ENCODE peak calls at places on chromosomes 4 and X, in six cellular contexts. One of them, this sample, is unnamed.

GRCh38 chr4:142307857-142308256 is 538.2 kb downstream of the INPP4B start:
- DNase-seq in GM20000: no peak
- DNase-seq in NB4: no peak
- DNase-seq in tibial artery: no peak
- DNase-seq in AG04449: no peak
- DNase-seq in adrenal gland: peak
- DNase-seq in this sample: no peak

GRCh38 chrX:151183912-151184565 is 7.7 kb downstream of the GPR50 start:
- DNase-seq in GM20000: no peak
- DNase-seq in NB4: no peak
- DNase-seq in tibial artery: no peak
- DNase-seq in AG04449: no peak
- DNase-seq in adrenal gland: no peak
- DNase-seq in this sample: no peak

GRCh38 chr4:10075158-10075863 is 41.3 kb downstream of the WDR1 start:
- DNase-seq in GM20000: no peak
- DNase-seq in NB4: no peak
- DNase-seq in tibial artery: peak
- DNase-seq in AG04449: no peak
- DNase-seq in adrenal gland: no peak
- DNase-seq in this sample: no peak

GRCh38 chr4:69497886-69498395 is 2.2 kb upstream of the UGT2B4 start:
- DNase-seq in GM20000: no peak
- DNase-seq in NB4: no peak
- DNase-seq in tibial artery: no peak
- DNase-seq in AG04449: no peak
- DNase-seq in adrenal gland: no peak
- DNase-seq in this sample: no peak

GRCh38 chr4:140078366-140078765 is 75.6 kb downstream of the MAML3 start:
- DNase-seq in GM20000: no peak
- DNase-seq in NB4: no peak
- DNase-seq in tibial artery: no peak
- DNase-seq in AG04449: no peak
- DNase-seq in adrenal gland: peak
- DNase-seq in this sample: no peak

GRCh38 chr4:74635490-74636123 is 158.7 kb downstream of the BTC start:
- DNase-seq in GM20000: no peak
- DNase-seq in NB4: no peak
- DNase-seq in tibial artery: no peak
- DNase-seq in AG04449: no peak
- DNase-seq in adrenal gland: no peak
- DNase-seq in this sample: no peak

GRCh38 chr4:23242962-23243361 is 550.2 kb downstream of the GBA3 start:
- DNase-seq in GM20000: no peak
- DNase-seq in NB4: no peak
- DNase-seq in tibial artery: no peak
- DNase-seq in AG04449: no peak
- DNase-seq in adrenal gland: no peak
- DNase-seq in this sample: no peak

GRCh38 chrX:24023972-24024664 is 2.9 kb downstream of the KLHL15 start:
- DNase-seq in GM20000: no peak
- DNase-seq in NB4: peak
- DNase-seq in tibial artery: no peak
- DNase-seq in AG04449: no peak
- DNase-seq in adrenal gland: no peak
- DNase-seq in this sample: no peak

GRCh38 chr4:117691572-117692351 is 342.5 kb upstream of the NDST3 start:
- DNase-seq in GM20000: no peak
- DNase-seq in NB4: no peak
- DNase-seq in tibial artery: no peak
- DNase-seq in AG04449: no peak
- DNase-seq in adrenal gland: no peak
- DNase-seq in this sample: no peak

GRCh38 chr4:151862766-151863165 is 102.0 kb upstream of the GATB start:
- DNase-seq in GM20000: no peak
- DNase-seq in NB4: no peak
- DNase-seq in tibial artery: no peak
- DNase-seq in AG04449: no peak
- DNase-seq in adrenal gland: no peak
- DNase-seq in this sample: no peak

GRCh38 chr4:136495076-136495475 is 1037.2 kb downstream of the PCDH18 start:
- DNase-seq in GM20000: no peak
- DNase-seq in NB4: no peak
- DNase-seq in tibial artery: no peak
- DNase-seq in AG04449: no peak
- DNase-seq in adrenal gland: no peak
- DNase-seq in this sample: no peak

GRCh38 chr4:140893939-140894338 is 137.8 kb upstream of the TBC1D9 start:
- DNase-seq in GM20000: no peak
- DNase-seq in NB4: no peak
- DNase-seq in tibial artery: no peak
- DNase-seq in AG04449: no peak
- DNase-seq in adrenal gland: no peak
- DNase-seq in this sample: no peak

GRCh38 chr4:54315561-54315960 is 86.5 kb downstream of the PDGFRA start:
- DNase-seq in GM20000: peak
- DNase-seq in NB4: peak
- DNase-seq in tibial artery: no peak
- DNase-seq in AG04449: no peak
- DNase-seq in adrenal gland: no peak
- DNase-seq in this sample: peak

GRCh38 chrX:151754042-151754419 is 19.5 kb downstream of the CNGA2 start:
- DNase-seq in GM20000: no peak
- DNase-seq in NB4: no peak
- DNase-seq in tibial artery: no peak
- DNase-seq in AG04449: peak
- DNase-seq in adrenal gland: no peak
- DNase-seq in this sample: no peak

GRCh38 chr4:17111959-17112659 is 213.7 kb upstream of the LDB2 start:
- DNase-seq in GM20000: peak
- DNase-seq in NB4: peak
- DNase-seq in tibial artery: no peak
- DNase-seq in AG04449: no peak
- DNase-seq in adrenal gland: no peak
- DNase-seq in this sample: no peak

GRCh38 chr4:22238742-22239141 is 277.1 kb downstream of the ADGRA3 start:
- DNase-seq in GM20000: no peak
- DNase-seq in NB4: no peak
- DNase-seq in tibial artery: no peak
- DNase-seq in AG04449: no peak
- DNase-seq in adrenal gland: no peak
- DNase-seq in this sample: no peak

GRCh38 chr4:1462009-1462767 is 55.9 kb upstream of the NKX1-1 start:
- DNase-seq in GM20000: no peak
- DNase-seq in NB4: no peak
- DNase-seq in tibial artery: peak
- DNase-seq in AG04449: no peak
- DNase-seq in adrenal gland: no peak
- DNase-seq in this sample: no peak

GRCh38 chr4:127708985-127709384 is 21.2 kb upstream of the SLC25A31 start:
- DNase-seq in GM20000: no peak
- DNase-seq in NB4: no peak
- DNase-seq in tibial artery: no peak
- DNase-seq in AG04449: no peak
- DNase-seq in adrenal gland: peak
- DNase-seq in this sample: no peak

GRCh38 chrX:150761176-150761818 is 68.1 kb downstream of the MTMR1 start:
- DNase-seq in GM20000: no peak
- DNase-seq in NB4: no peak
- DNase-seq in tibial artery: no peak
- DNase-seq in AG04449: no peak
- DNase-seq in adrenal gland: no peak
- DNase-seq in this sample: no peak

GRCh38 chr4:127622923-127623754 is 9.6 kb upstream of the INTU start:
- DNase-seq in GM20000: peak
- DNase-seq in NB4: peak
- DNase-seq in tibial artery: no peak
- DNase-seq in AG04449: no peak
- DNase-seq in adrenal gland: peak
- DNase-seq in this sample: no peak

GRCh38 chrX:113305496-113305895 is 464.9 kb upstream of the AMOT start:
- DNase-seq in GM20000: no peak
- DNase-seq in NB4: no peak
- DNase-seq in tibial artery: no peak
- DNase-seq in AG04449: peak
- DNase-seq in adrenal gland: no peak
- DNase-seq in this sample: no peak

GRCh38 chr4:152510349-152511147 is 25.3 kb downstream of the FBXW7 start:
- DNase-seq in GM20000: peak
- DNase-seq in NB4: no peak
- DNase-seq in tibial artery: no peak
- DNase-seq in AG04449: no peak
- DNase-seq in adrenal gland: no peak
- DNase-seq in this sample: no peak

GRCh38 chr4:30536231-30536630 is 183.9 kb upstream of the PCDH7 start:
- DNase-seq in GM20000: no peak
- DNase-seq in NB4: no peak
- DNase-seq in tibial artery: no peak
- DNase-seq in AG04449: no peak
- DNase-seq in adrenal gland: no peak
- DNase-seq in this sample: no peak

GRCh38 chrX:97252111-97252510 is 368.4 kb downstream of the RPA4 start:
- DNase-seq in GM20000: no peak
- DNase-seq in NB4: no peak
- DNase-seq in tibial artery: no peak
- DNase-seq in AG04449: no peak
- DNase-seq in adrenal gland: no peak
- DNase-seq in this sample: no peak

GRCh38 chr4:10239982-10240654 is 123.5 kb upstream of the WDR1 start:
- DNase-seq in GM20000: no peak
- DNase-seq in NB4: peak
- DNase-seq in tibial artery: no peak
- DNase-seq in AG04449: no peak
- DNase-seq in adrenal gland: no peak
- DNase-seq in this sample: no peak

GRCh38 chr4:147599764-147600163 is 17.4 kb upstream of the TMEM184C start:
- DNase-seq in GM20000: no peak
- DNase-seq in NB4: no peak
- DNase-seq in tibial artery: no peak
- DNase-seq in AG04449: no peak
- DNase-seq in adrenal gland: no peak
- DNase-seq in this sample: no peak

GRCh38 chrX:151875270-151876026 is 37.2 kb upstream of the MAGEA4 start:
- DNase-seq in GM20000: no peak
- DNase-seq in NB4: no peak
- DNase-seq in tibial artery: no peak
- DNase-seq in AG04449: no peak
- DNase-seq in adrenal gland: peak
- DNase-seq in this sample: no peak

GRCh38 chr4:159487284-159487747 is 384.4 kb downstream of the RAPGEF2 start:
- DNase-seq in GM20000: peak
- DNase-seq in NB4: peak
- DNase-seq in tibial artery: no peak
- DNase-seq in AG04449: peak
- DNase-seq in adrenal gland: peak
- DNase-seq in this sample: peak

GRCh38 chr4:125750399-125750798 is 435.6 kb downstream of the FAT4 start:
- DNase-seq in GM20000: no peak
- DNase-seq in NB4: no peak
- DNase-seq in tibial artery: no peak
- DNase-seq in AG04449: no peak
- DNase-seq in adrenal gland: no peak
- DNase-seq in this sample: no peak

GRCh38 chr4:165364452-165365080 is 14.2 kb upstream of the CPE start:
- DNase-seq in GM20000: no peak
- DNase-seq in NB4: no peak
- DNase-seq in tibial artery: no peak
- DNase-seq in AG04449: no peak
- DNase-seq in adrenal gland: no peak
- DNase-seq in this sample: no peak

GRCh38 chrX:111041018-111041462 is 55.0 kb upstream of the PAK3 start:
- DNase-seq in GM20000: no peak
- DNase-seq in NB4: peak
- DNase-seq in tibial artery: no peak
- DNase-seq in AG04449: peak
- DNase-seq in adrenal gland: no peak
- DNase-seq in this sample: no peak

GRCh38 chr4:109332926-109333464 is 30.5 kb upstream of the COL25A1 start:
- DNase-seq in GM20000: no peak
- DNase-seq in NB4: peak
- DNase-seq in tibial artery: no peak
- DNase-seq in AG04449: no peak
- DNase-seq in adrenal gland: no peak
- DNase-seq in this sample: no peak

GRCh38 chrX:619451-619811 is 11.2 kb upstream of the SHOX start:
- DNase-seq in GM20000: no peak
- DNase-seq in NB4: no peak
- DNase-seq in tibial artery: no peak
- DNase-seq in AG04449: no peak
- DNase-seq in adrenal gland: no peak
- DNase-seq in this sample: no peak

GRCh38 chr4:165627128-165627527 is 245.9 kb upstream of the TLL1 start:
- DNase-seq in GM20000: no peak
- DNase-seq in NB4: no peak
- DNase-seq in tibial artery: no peak
- DNase-seq in AG04449: no peak
- DNase-seq in adrenal gland: no peak
- DNase-seq in this sample: no peak

GRCh38 chr4:98572697-98573096 is 85.7 kb downstream of the TSPAN5 start:
- DNase-seq in GM20000: no peak
- DNase-seq in NB4: no peak
- DNase-seq in tibial artery: no peak
- DNase-seq in AG04449: no peak
- DNase-seq in adrenal gland: no peak
- DNase-seq in this sample: no peak

GRCh38 chrX:101357166-101357795 is 8.7 kb upstream of the TIMM8A start:
- DNase-seq in GM20000: no peak
- DNase-seq in NB4: peak
- DNase-seq in tibial artery: no peak
- DNase-seq in AG04449: no peak
- DNase-seq in adrenal gland: no peak
- DNase-seq in this sample: no peak
- TF ChIP-seq CTCF in GM20000: no peak
- TF ChIP-seq CTCF in NB4: peak
- TF ChIP-seq CTCF in tibial artery: no peak
- TF ChIP-seq CTCF in AG04449: peak
- TF ChIP-seq CTCF in adrenal gland: peak
- TF ChIP-seq CTCF in this sample: peak

GRCh38 chr4:129172181-129172580 is 76.2 kb downstream of the C4orf33 start:
- DNase-seq in GM20000: no peak
- DNase-seq in NB4: no peak
- DNase-seq in tibial artery: no peak
- DNase-seq in AG04449: no peak
- DNase-seq in adrenal gland: no peak
- DNase-seq in this sample: no peak
- TF ChIP-seq CTCF in GM20000: no peak
- TF ChIP-seq CTCF in NB4: no peak
- TF ChIP-seq CTCF in tibial artery: no peak
- TF ChIP-seq CTCF in AG04449: no peak
- TF ChIP-seq CTCF in adrenal gland: no peak
- TF ChIP-seq CTCF in this sample: no peak

GRCh38 chr4:89253935-89254334 is 53.7 kb downstream of the GPRIN3 start:
- DNase-seq in GM20000: no peak
- DNase-seq in NB4: no peak
- DNase-seq in tibial artery: no peak
- DNase-seq in AG04449: no peak
- DNase-seq in adrenal gland: no peak
- DNase-seq in this sample: no peak
- TF ChIP-seq CTCF in GM20000: no peak
- TF ChIP-seq CTCF in NB4: no peak
- TF ChIP-seq CTCF in tibial artery: no peak
- TF ChIP-seq CTCF in AG04449: no peak
- TF ChIP-seq CTCF in adrenal gland: no peak
- TF ChIP-seq CTCF in this sample: no peak

GRCh38 chr4:161003418-161004057 is 1160.3 kb downstream of the FSTL5 start:
- DNase-seq in GM20000: no peak
- DNase-seq in NB4: no peak
- DNase-seq in tibial artery: no peak
- DNase-seq in AG04449: no peak
- DNase-seq in adrenal gland: no peak
- DNase-seq in this sample: no peak
- TF ChIP-seq CTCF in GM20000: no peak
- TF ChIP-seq CTCF in NB4: no peak
- TF ChIP-seq CTCF in tibial artery: no peak
- TF ChIP-seq CTCF in AG04449: no peak
- TF ChIP-seq CTCF in adrenal gland: no peak
- TF ChIP-seq CTCF in this sample: no peak